ENCODE peak calls at places on chromosomes 12 and 14, in seven cellular contexts. E is CD4-positive, alpha-beta T cell; A is GM13977; S is choroid plexus epithelial cell; U is neural progenitor cell; I is brain microvascular endothelial cell; H is fibroblast of lung. R is an unnamed sample.

GRCh38 chr12:47811581-47812484 is 7.9 kb downstream of the HDAC7 start:
- DNase-seq in E (no peak), A (no peak), S (peak; percentile 67), U (no peak), I (peak; percentile 67), H (peak; percentile 83), R (peak; percentile 66)

GRCh38 chr14:92135269-92135668 is 13.5 kb downstream of the CPSF2 start:
- DNase-seq in E (no peak), A (no peak), S (peak; percentile 77), U (peak; percentile 4), I (no peak), H (peak; percentile 66), R (peak; percentile 39)

GRCh38 chr12:51729331-51729730 is 119.2 kb downstream of the FIGNL2 start:
- DNase-seq in E (no peak), A (no peak), S (no peak), U (no peak), I (no peak), H (peak; percentile 18), R (peak; percentile 16)

GRCh38 chr12:46263140-46264017 is 5.5 kb downstream of the SLC38A1 start:
- DNase-seq in E (no peak), A (no peak), S (no peak), U (no peak), I (no peak), H (peak; percentile 6), R (no peak)

GRCh38 chr12:94618995-94619695 is 31.2 kb downstream of the TMCC3 start:
- DNase-seq in E (no peak), A (no peak), S (peak; percentile 85), U (no peak), I (peak; percentile 94), H (peak; percentile 91), R (peak; percentile 79)

GRCh38 chr14:79082883-79083282 is 912.7 kb downstream of the NRXN3 start:
- DNase-seq in E (no peak), A (no peak), S (no peak), U (no peak), I (no peak), H (no peak), R (no peak)

GRCh38 chr12:116537149-116537904 is 21.9 kb upstream of the MAP1LC3B2 start:
- DNase-seq in E (no peak), A (peak; percentile 32), S (no peak), U (peak; percentile 27), I (no peak), H (no peak), R (no peak)

GRCh38 chr12:130491421-130492357 is 154.0 kb downstream of the PIWIL1 start:
- DNase-seq in E (no peak), A (no peak), S (no peak), U (no peak), I (no peak), H (no peak), R (no peak)

GRCh38 chr14:33904609-33905008 is 46.3 kb downstream of the EGLN3 start:
- DNase-seq in E (no peak), A (no peak), S (no peak), U (no peak), I (no peak), H (no peak), R (no peak)

GRCh38 chr12:123478762-123479161 is 20.8 kb downstream of the SNRNP35 start:
- DNase-seq in E (no peak), A (no peak), S (peak; percentile 42), U (no peak), I (peak; percentile 74), H (no peak), R (no peak)

GRCh38 chr12:110687770-110688169 is 1.1 kb downstream of the HVCN1 start:
- DNase-seq in E (no peak), A (no peak), S (no peak), U (no peak), I (no peak), H (no peak), R (no peak)

GRCh38 chr14:20305265-20306078 is at the start of gene TTC5:
- DNase-seq in E (peak; percentile 89), A (peak; percentile 86), S (peak; percentile 95), U (peak; percentile 85), I (peak; percentile 83), H (peak; percentile 93), R (peak; percentile 76)

GRCh38 chr12:64184216-64184615 is 37.9 kb downstream of the KICS2 start:
- DNase-seq in E (no peak), A (no peak), S (no peak), U (no peak), I (no peak), H (no peak), R (no peak)

GRCh38 chr12:67145692-67146091 is 123.5 kb upstream of the CAND1 start:
- DNase-seq in E (no peak), A (no peak), S (no peak), U (no peak), I (no peak), H (no peak), R (no peak)

GRCh38 chr14:90986510-90986909 is 73.9 kb downstream of the RPS6KA5 start:
- DNase-seq in E (no peak), A (no peak), S (no peak), U (no peak), I (no peak), H (no peak), R (no peak)

GRCh38 chr12:116727902-116728301 is 10.0 kb downstream of the SPRING1 start:
- DNase-seq in E (no peak), A (no peak), S (peak; percentile 15), U (no peak), I (no peak), H (no peak), R (no peak)

GRCh38 chr12:67909681-67910080 is 79.6 kb upstream of the IFNG-AS1 start:
- DNase-seq in E (no peak), A (no peak), S (no peak), U (no peak), I (peak; percentile 44), H (no peak), R (peak; percentile 25)

GRCh38 chr14:21860172-21860571 is 186.6 kb upstream of the OR4E1 start:
- DNase-seq in E (no peak), A (peak; percentile 9), S (peak; percentile 41), U (peak; percentile 56), I (peak; percentile 55), H (peak; percentile 5), R (no peak)

GRCh38 chr12:41577995-41578394 is 389.9 kb downstream of the PDZRN4 start:
- DNase-seq in E (no peak), A (no peak), S (peak; percentile 22), U (no peak), I (no peak), H (no peak), R (no peak)

GRCh38 chr12:50567926-50568325 is 63.1 kb downstream of the DIP2B start:
- DNase-seq in E (no peak), A (no peak), S (peak; percentile 82), U (no peak), I (no peak), H (peak; percentile 71), R (peak; percentile 31)

GRCh38 chr12:22687677-22688076 is 62.7 kb downstream of the ETNK1 start:
- DNase-seq in E (no peak), A (peak; percentile 36), S (peak; percentile 83), U (no peak), I (peak; percentile 56), H (peak; percentile 62), R (peak; percentile 71)

GRCh38 chr12:94039914-94040313 is 108.5 kb upstream of the PLXNC1 start:
- DNase-seq in E (no peak), A (no peak), S (no peak), U (no peak), I (no peak), H (peak; percentile 77), R (no peak)

GRCh38 chr12:51098611-51099010 is 15.2 kb upstream of the CSRNP2 start:
- DNase-seq in E (no peak), A (no peak), S (peak; percentile 40), U (no peak), I (no peak), H (no peak), R (no peak)

GRCh38 chr12:28497889-28498411 is 307.7 kb downstream of the CCDC91 start:
- DNase-seq in E (no peak), A (peak; percentile 12), S (peak; percentile 62), U (no peak), I (no peak), H (peak; percentile 25), R (peak; percentile 5)

GRCh38 chr12:6426882-6427671 is 17.7 kb upstream of the CD27 start:
- DNase-seq in E (peak; percentile 76), A (peak; percentile 74), S (no peak), U (no peak), I (no peak), H (no peak), R (no peak)
- TF ChIP-seq CTCF in E (no peak), A (no peak), S (no peak), U (no peak), I (no peak), H (no peak), R (no peak)

DNA sequence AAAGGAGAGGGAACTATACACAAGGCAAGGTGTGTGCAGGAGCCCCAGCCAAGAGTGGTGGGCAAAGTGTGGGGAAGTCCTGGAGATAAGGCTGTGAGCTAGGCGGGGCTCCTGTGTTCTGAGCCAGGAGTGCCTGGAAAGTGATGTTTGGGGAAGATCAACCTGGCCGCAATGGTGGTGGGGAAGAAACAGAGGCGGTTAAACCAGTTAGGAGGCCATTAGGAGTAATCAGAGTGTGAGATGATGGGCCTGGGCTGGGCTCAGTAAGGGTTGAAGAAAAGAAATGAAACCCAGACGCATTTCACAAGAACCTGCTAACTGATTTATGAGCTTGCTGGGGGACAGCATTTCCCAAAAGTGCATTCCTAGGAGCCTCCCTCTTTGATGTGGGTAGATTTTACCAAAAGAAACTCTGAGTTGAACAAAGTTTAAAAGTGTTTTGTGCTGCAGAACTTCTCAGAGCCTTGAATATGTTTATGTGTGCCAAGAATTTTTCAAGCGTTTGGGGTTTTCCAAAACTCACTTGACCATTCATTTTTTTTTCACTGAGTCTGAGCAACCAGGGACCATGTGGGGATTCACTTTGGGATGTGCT is 34.2 kb upstream of the LRP1-AS start:
- DNase-seq in E (no peak), A (no peak), S (no peak), U (no peak), I (no peak), H (peak; percentile 26), R (no peak)
- TF ChIP-seq CTCF in E (no peak), A (no peak), S (no peak), U (no peak), I (no peak), H (no peak), R (no peak)

DNA sequence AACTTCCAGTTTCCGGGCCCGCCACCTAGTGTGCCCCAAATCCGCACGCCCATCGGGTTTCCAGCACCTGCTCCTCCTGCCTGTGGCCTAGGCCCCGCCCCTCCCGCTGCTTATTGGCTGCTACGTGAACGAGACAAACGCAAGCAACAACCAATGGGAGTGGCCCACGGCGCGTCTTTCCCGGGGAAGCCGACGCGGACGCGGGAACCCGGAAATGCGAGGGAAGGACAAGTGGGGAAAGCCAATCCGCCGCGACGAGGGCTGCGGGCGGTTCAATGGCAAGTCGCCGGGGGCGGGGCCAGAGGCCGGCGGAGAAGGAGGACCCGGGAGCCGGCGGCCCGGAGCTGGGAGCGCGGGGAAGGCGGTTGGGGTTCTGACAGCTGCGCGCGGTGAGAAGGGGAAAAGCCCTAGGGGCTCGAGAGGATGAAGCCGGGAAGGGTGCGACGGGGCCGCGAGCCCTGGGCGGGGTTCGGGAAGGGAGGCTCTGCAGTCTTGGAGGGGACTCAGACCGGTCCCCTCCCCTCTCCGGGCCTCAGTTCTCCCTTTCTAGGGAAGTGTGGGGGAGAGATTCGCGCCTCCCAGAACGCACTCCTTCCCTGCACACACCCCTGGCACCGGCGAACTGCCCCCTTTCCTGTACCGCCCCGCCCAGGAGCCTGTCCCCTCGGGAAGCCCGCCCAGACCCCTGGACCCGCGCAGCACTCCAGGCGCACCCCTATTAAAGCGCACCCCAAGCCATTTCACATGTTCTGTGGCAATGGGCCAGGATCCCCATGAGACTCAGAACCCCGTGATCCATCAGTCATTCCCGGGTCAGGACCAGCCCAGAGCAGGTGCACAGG is at the start of gene FICD:
- DNase-seq in E (peak; percentile 99), A (peak; percentile 96), S (peak; percentile 98), U (peak; percentile 99), I (peak; percentile 98), H (peak; percentile 96), R (peak; percentile 98)
- TF ChIP-seq CTCF in E (no peak), A (no peak), S (no peak), U (peak; percentile 7), I (no peak), H (no peak), R (peak; percentile 11)

GRCh38 chr12:124680863-124681778 is 113.7 kb upstream of the NCOR2 start:
- DNase-seq in E (no peak), A (peak; percentile 84), S (peak; percentile 66), U (peak; percentile 63), I (peak; percentile 95), H (peak; percentile 96), R (peak; percentile 39)
- TF ChIP-seq CTCF in E (no peak), A (peak; percentile 35), S (peak; percentile 35), U (peak; percentile 45), I (peak; percentile 47), H (peak; percentile 26), R (peak; percentile 42)